ENCODE peak calls at places on chromosomes 16 and 17, in nine cellular contexts. Q, L, X, K, A, R, S, N and Y are unnamed samples.
A peak's percentile ranks its signal among the peaks of the same experiment; 100 is the strongest.

GRCh38 chr17:40563371-40564052 is 1.8 kb downstream of the CCR7 start:
- DNase-seq in Q (no peak), L (no peak), X (no peak), K (no peak), A (peak; percentile 86), R (peak; percentile 71), S (no peak), N (no peak), Y (peak; percentile 81)

GRCh38 chr17:47970725-47971511 is at the start of gene CDK5RAP3:
- DNase-seq in Q (peak; percentile 100), L (peak; percentile 100), X (peak; percentile 98), K (peak; percentile 100), A (peak; percentile 100), R (peak; percentile 95), S (peak; percentile 99), N (peak; percentile 100), Y (peak; percentile 100)

GRCh38 chr17:70859829-70860228 is 690.5 kb downstream of the KCNJ2 start:
- DNase-seq in Q (no peak), L (no peak), X (no peak), K (no peak), A (no peak), R (no peak), S (no peak), N (no peak), Y (no peak)

GRCh38 chr16:346587-346986 is 5.9 kb downstream of the AXIN1 start:
- DNase-seq in Q (no peak), L (no peak), X (peak; percentile 77), K (no peak), A (no peak), R (no peak), S (no peak), N (no peak), Y (no peak)

GRCh38 chr16:4936181-4936990 is 562 bp downstream of the PPL start:
- DNase-seq in Q (peak; percentile 48), L (no peak), X (no peak), K (no peak), A (no peak), R (no peak), S (no peak), N (peak; percentile 41), Y (no peak)

GRCh38 chr17:10114931-10115535 is 83.4 kb downstream of the GAS7 start:
- DNase-seq in Q (no peak), L (peak; percentile 94), X (peak; percentile 87), K (peak; percentile 96), A (peak; percentile 27), R (no peak), S (no peak), N (peak; percentile 67), Y (peak; percentile 75)

GRCh38 chr17:28711723-28712036 is at the start of gene PROCA1:
- DNase-seq in Q (no peak), L (no peak), X (no peak), K (no peak), A (peak; percentile 32), R (peak; percentile 42), S (no peak), N (no peak), Y (no peak)

GRCh38 chr17:45200701-45201100 is 21.0 kb upstream of the FMNL1 start:
- DNase-seq in Q (no peak), L (peak; percentile 39), X (no peak), K (peak; percentile 54), A (no peak), R (no peak), S (no peak), N (no peak), Y (no peak)

GRCh38 chr16:3443108-3444031 is at the start of the genes NAA60 and ZNF597:
- DNase-seq in Q (peak; percentile 74), L (peak; percentile 89), X (peak; percentile 95), K (peak; percentile 88), A (peak; percentile 87), R (peak; percentile 86), S (peak; percentile 78), N (peak; percentile 88), Y (peak; percentile 87)

GRCh38 chr17:7882068-7882467 is 6.5 kb upstream of the CHD3 start:
- DNase-seq in Q (no peak), L (no peak), X (no peak), K (no peak), A (no peak), R (no peak), S (no peak), N (no peak), Y (peak; percentile 24)

GRCh38 chr16:84367750-84368320 is 503 bp upstream of the ATP2C2 start:
- DNase-seq in Q (no peak), L (no peak), X (no peak), K (no peak), A (no peak), R (no peak), S (no peak), N (peak; percentile 43), Y (no peak)

GRCh38 chr16:88790312-88791150 is 5.5 kb upstream of the PIEZO1 start:
- DNase-seq in Q (peak; percentile 34), L (peak; percentile 40), X (peak; percentile 56), K (no peak), A (peak; percentile 63), R (peak; percentile 51), S (no peak), N (no peak), Y (peak; percentile 80)

GRCh38 chr17:71975998-71976649 is 144.7 kb upstream of the SOX9 start:
- DNase-seq in Q (no peak), L (peak; percentile 50), X (peak; percentile 97), K (peak; percentile 89), A (no peak), R (no peak), S (no peak), N (no peak), Y (no peak)

GRCh38 chr16:2483160-2483559 is 8.2 kb downstream of the TBC1D24 start:
- DNase-seq in Q (no peak), L (no peak), X (no peak), K (peak; percentile 29), A (no peak), R (peak; percentile 2), S (no peak), N (peak; percentile 89), Y (no peak)

GRCh38 chr16:80569440-80570105 is 28.8 kb downstream of the DYNLRB2 start:
- DNase-seq in Q (no peak), L (no peak), X (peak; percentile 93), K (no peak), A (peak; percentile 89), R (peak; percentile 24), S (no peak), N (no peak), Y (peak; percentile 91)

GRCh38 chr17:27856676-27857429 is 36.3 kb downstream of the LYRM9 start:
- DNase-seq in Q (no peak), L (no peak), X (no peak), K (no peak), A (no peak), R (no peak), S (no peak), N (no peak), Y (no peak)

GRCh38 chr16:54694651-54695050 is 236.0 kb upstream of the IRX5 start:
- DNase-seq in Q (no peak), L (no peak), X (no peak), K (no peak), A (no peak), R (no peak), S (no peak), N (no peak), Y (no peak)

GRCh38 chr16:27195941-27196595 is 7.3 kb upstream of the KDM8 start:
- DNase-seq in Q (no peak), L (no peak), X (no peak), K (no peak), A (no peak), R (peak; percentile 87), S (no peak), N (no peak), Y (peak; percentile 39)

GRCh38 chr16:7086842-7087616 is 245.6 kb upstream of the RBFOX1 start:
- DNase-seq in Q (peak; percentile 69), L (peak; percentile 81), X (no peak), K (peak; percentile 48), A (no peak), R (no peak), S (peak; percentile 48), N (no peak), Y (peak; percentile 3)

GRCh38 chr17:72412650-72413076 is 291.8 kb downstream of the SOX9 start:
- DNase-seq in Q (no peak), L (no peak), X (no peak), K (no peak), A (no peak), R (no peak), S (no peak), N (no peak), Y (no peak)

GRCh38 chr17:17818088-17818526 is 18.7 kb downstream of the SREBF1 start:
- DNase-seq in Q (no peak), L (peak; percentile 78), X (peak; percentile 36), K (no peak), A (no peak), R (no peak), S (no peak), N (no peak), Y (no peak)

GRCh38 chr16:68179196-68179795 is 56.6 kb downstream of the ESRP2 start:
- DNase-seq in Q (no peak), L (no peak), X (peak; percentile 34), K (no peak), A (no peak), R (no peak), S (no peak), N (no peak), Y (no peak)

GRCh38 chr17:27529230-27529796 is 73.1 kb downstream of the KSR1 start:
- DNase-seq in Q (no peak), L (peak; percentile 48), X (peak; percentile 56), K (no peak), A (no peak), R (no peak), S (no peak), N (peak; percentile 97), Y (no peak)

GRCh38 chr17:27400991-27401390 is 55.3 kb upstream of the KSR1 start:
- DNase-seq in Q (no peak), L (no peak), X (no peak), K (no peak), A (no peak), R (no peak), S (no peak), N (no peak), Y (no peak)

GRCh38 chr17:34171245-34171818 is 83.8 kb upstream of the CCL2 start:
- DNase-seq in Q (peak; percentile 64), L (peak; percentile 75), X (peak; percentile 36), K (peak; percentile 33), A (peak; percentile 44), R (no peak), S (peak; percentile 43), N (peak; percentile 32), Y (peak; percentile 68)

GRCh38 chr17:38604479-38605229 is 1.1 kb downstream of the SRCIN1 start:
- DNase-seq in Q (peak; percentile 58), L (no peak), X (no peak), K (no peak), A (peak; percentile 33), R (peak; percentile 38), S (no peak), N (peak; percentile 18), Y (peak; percentile 30)

GRCh38 chr17:68302066-68302564 is 10.8 kb downstream of the ARSG start:
- DNase-seq in Q (no peak), L (peak; percentile 49), X (peak; percentile 59), K (no peak), A (no peak), R (no peak), S (no peak), N (peak; percentile 61), Y (no peak)

GRCh38 chr16:72198021-72198420 is 26.1 kb upstream of the PMFBP1 start:
- DNase-seq in Q (peak; percentile 21), L (peak; percentile 71), X (peak; percentile 73), K (no peak), A (no peak), R (no peak), S (no peak), N (peak; percentile 88), Y (no peak)

GRCh38 chr16:17173134-17173729 is 297.5 kb downstream of the XYLT1 start:
- DNase-seq in Q (no peak), L (peak; percentile 74), X (peak; percentile 85), K (peak; percentile 57), A (no peak), R (no peak), S (no peak), N (no peak), Y (no peak)

GRCh38 chr17:49519781-49520180 is 24.7 kb downstream of the NGFR start:
- DNase-seq in Q (no peak), L (no peak), X (no peak), K (peak; percentile 47), A (no peak), R (no peak), S (no peak), N (peak; percentile 84), Y (no peak)